ENCODE peak calls at places on chromosomes 2 and 18, in four cellular contexts. Q is K562, B is GM12878, K is H1. S is an unnamed sample.

GRCh38 chr18:7168408-7168807 is 50.8 kb upstream of the LAMA1 start:
- DNase-seq in B (no peak), Q (no peak), K (no peak), S (no peak)

GRCh38 chr2:192146069-192147006 is 48.4 kb downstream of the TMEFF2 start:
- DNase-seq in K (no peak), B (no peak), Q (no peak), S (no peak)

GRCh38 chr2:149860276-149860921 is 272.8 kb upstream of the MMADHC start:
- DNase-seq in B (no peak), Q (no peak), K (no peak), S (peak)

GRCh38 chr2:47269316-47270232 is 114.5 kb upstream of the STPG4 start:
- DNase-seq in B (no peak), Q (peak), K (no peak), S (peak)

GRCh38 chr2:169983506-169983905 is 156.3 kb downstream of the UBR3 start:
- DNase-seq in B (no peak), K (no peak), Q (no peak), S (no peak)

GRCh38 chr2:26745609-26746327 is 18.3 kb upstream of the SLC35F6 start:
- DNase-seq in Q (peak), B (no peak), K (no peak), S (peak)

GRCh38 chr2:160429248-160430000 is 64.2 kb downstream of the RBMS1 start:
- DNase-seq in K (no peak), Q (peak), B (no peak), S (peak)

GRCh38 chr2:33278245-33278943 is 198.1 kb upstream of the RASGRP3 start:
- DNase-seq in Q (no peak), K (no peak), B (no peak), S (no peak)

GRCh38 chr2:218332288-218332687 is 24.4 kb upstream of the CATIP start:
- DNase-seq in K (no peak), Q (no peak), B (no peak), S (no peak)

GRCh38 chr2:8135051-8135675 is 546.7 kb upstream of the ID2 start:
- DNase-seq in K (no peak), Q (no peak), B (no peak), S (no peak)

GRCh38 chr2:127826047-127826446 is 15.1 kb upstream of the WDR33 start:
- DNase-seq in Q (no peak), K (no peak), B (no peak), S (no peak)

GRCh38 chr2:85177031-85177824 is 44.0 kb downstream of the TCF7L1 start:
- DNase-seq in B (no peak), Q (no peak), K (no peak), S (no peak)

GRCh38 chr2:47023332-47023731 is 107.7 kb upstream of the MCFD2 start:
- DNase-seq in Q (no peak), K (no peak), B (no peak), S (no peak)

GRCh38 chr18:56146565-56146964 is 491.8 kb downstream of the TXNL1 start:
- DNase-seq in B (no peak), Q (no peak), K (no peak), S (no peak)

GRCh38 chr18:59885579-59886163 is 14.1 kb upstream of the PMAIP1 start:
- DNase-seq in K (no peak), B (peak), Q (no peak), S (no peak)

GRCh38 chr2:111072220-111072871 is 48.4 kb upstream of the BCL2L11 start:
- DNase-seq in Q (no peak), B (no peak), K (no peak), S (no peak)

GRCh38 chr2:181438298-181438697 is 18.9 kb upstream of the ITGA4 start:
- DNase-seq in B (no peak), K (no peak), Q (no peak), S (no peak)

GRCh38 chr2:17543848-17544645 is 3.6 kb downstream of the VSNL1 start:
- DNase-seq in B (no peak), Q (no peak), K (no peak), S (peak)

GRCh38 chr18:32910694-32911296 is 138.0 kb upstream of the KLHL14 start:
- DNase-seq in Q (no peak), B (no peak), K (no peak), S (peak)

GRCh38 chr2:207320381-207321159 is 154.8 kb upstream of the KLF7 start:
- DNase-seq in Q (no peak), B (no peak), K (no peak), S (no peak)

GRCh38 chr2:227460079-227460485 is 11.9 kb upstream of the AGFG1 start:
- DNase-seq in Q (no peak), K (no peak), B (no peak), S (no peak)

GRCh38 chr2:156784034-156784433 is 347.9 kb downstream of the GPD2 start:
- DNase-seq in Q (no peak), B (no peak), K (no peak), S (no peak)

GRCh38 chr2:43749583-43749982 is 24.3 kb upstream of the DYNC2LI1 start:
- DNase-seq in B (no peak), Q (no peak), K (no peak), S (no peak)

GRCh38 chr18:13641551-13642439 is 84.6 kb downstream of the FAM210A start:
- DNase-seq in K (no peak), B (no peak), Q (no peak), S (no peak)

GRCh38 chr18:51151568-51152511 is 45.6 kb downstream of the MEX3C start:
- DNase-seq in B (no peak), Q (no peak), K (no peak), S (no peak)

DNA sequence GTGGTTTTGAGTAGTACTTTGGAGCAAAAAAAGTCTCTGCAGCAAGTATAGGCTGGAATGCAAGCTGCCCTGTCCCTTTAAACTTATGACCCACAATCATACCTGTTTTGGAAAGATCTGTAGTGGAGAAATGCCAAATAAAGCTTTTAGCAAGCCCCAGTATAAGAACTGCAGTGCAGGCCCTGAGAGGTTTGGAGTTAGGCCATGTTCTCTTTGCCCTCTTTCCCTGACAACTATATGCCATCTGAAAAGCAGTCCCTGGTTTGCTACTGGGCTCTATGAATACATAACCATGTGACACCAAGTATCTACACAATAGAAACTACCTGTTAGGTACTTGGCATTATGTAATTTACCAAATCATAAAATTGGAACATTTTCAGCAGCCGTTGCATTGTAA is 267.4 kb upstream of the HNMT start:
- DNase-seq in B (no peak), Q (no peak), K (no peak), S (no peak)
- TF ChIP-seq ATF3 in B (no peak), Q (no peak), K (no peak), S (no peak)

DNA sequence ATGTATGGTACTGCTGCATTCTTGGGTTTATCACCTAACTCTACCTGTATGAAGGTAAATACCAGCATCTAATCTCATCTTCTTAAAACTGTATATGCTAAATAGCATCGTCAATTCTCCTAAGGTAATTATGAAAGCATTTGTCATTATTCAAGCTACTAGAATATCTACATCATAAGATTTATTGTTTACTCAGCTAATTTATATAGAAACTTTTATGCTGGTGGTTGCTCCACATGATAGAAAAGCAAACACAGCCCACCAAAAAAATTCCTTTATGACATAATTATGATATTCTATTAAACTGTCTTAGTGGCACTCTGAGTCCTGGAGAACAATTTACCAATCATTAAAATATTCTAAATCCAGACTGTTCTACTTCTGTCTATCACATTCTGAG is 1226.1 kb upstream of the NRXN1 start:
- DNase-seq in Q (no peak), K (no peak), B (no peak), S (no peak)
- TF ChIP-seq SRF in Q (no peak), K (no peak), B (no peak), S (no peak)

GRCh38 chr2:63364866-63365265 is 223.4 kb downstream of the WDPCP start:
- DNase-seq in K (no peak), Q (no peak), B (no peak), S (peak)
- TF ChIP-seq BRCA1 in K (no peak), Q (no peak), B (no peak), S (no peak)

GRCh38 chr2:72057308-72057707 is 90.4 kb downstream of the CYP26B1 start:
- DNase-seq in K (no peak), Q (no peak), B (no peak), S (no peak)
- TF ChIP-seq ATF3 in K (no peak), Q (no peak), B (no peak), S (no peak)

GRCh38 chr2:119009110-119009509 is 67.1 kb downstream of the MARCO start:
- DNase-seq in B (no peak), K (no peak), Q (no peak), S (no peak)

GRCh38 chr2:119010336-119010735 is 68.3 kb downstream of the MARCO start:
- DNase-seq in B (no peak), K (no peak), Q (no peak), S (no peak)

GRCh38 chr2:119012345-119013301 is 70.6 kb downstream of the MARCO start:
- DNase-seq in Q (no peak), K (no peak), B (no peak), S (no peak)

GRCh38 chr2:119011910-119012209 is 69.9 kb downstream of the MARCO start:
- DNase-seq in Q (no peak), K (no peak), B (no peak), S (no peak)

DNA sequence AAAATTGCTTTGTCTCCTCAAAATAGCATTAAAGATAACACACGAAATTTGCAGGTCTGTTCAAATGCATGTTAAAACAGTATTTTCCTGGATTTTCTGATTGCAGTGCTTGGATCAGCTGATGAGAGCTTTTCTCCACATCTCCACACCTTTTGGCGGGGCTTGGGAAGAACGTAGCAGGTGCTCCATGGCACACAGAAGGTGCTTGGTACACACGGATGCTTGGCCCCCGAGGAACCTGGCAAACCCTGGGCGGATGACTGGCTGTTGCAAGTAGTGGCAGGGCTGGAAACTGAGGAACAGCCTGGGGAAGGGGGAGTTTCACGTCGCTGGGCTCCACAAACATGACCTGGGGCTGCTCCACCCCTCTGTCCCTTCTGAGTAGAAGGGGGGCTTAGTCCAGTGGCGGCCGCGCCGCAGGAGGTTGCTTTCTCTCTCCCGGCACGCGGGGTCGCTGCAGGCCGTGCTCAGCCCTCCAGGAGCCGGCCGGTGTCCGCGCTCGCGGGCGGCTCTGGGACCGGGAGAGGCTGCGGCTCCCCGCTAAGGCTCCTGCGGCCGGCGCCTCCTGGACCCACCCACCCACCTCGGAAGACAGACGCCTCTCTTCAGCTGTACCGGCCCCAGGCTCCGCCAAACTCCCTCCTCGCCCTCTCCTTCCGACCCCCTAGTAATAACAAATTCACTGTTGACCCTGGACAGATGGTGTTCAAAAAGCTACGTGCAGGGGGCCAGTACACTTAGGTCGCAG is 69.3 kb downstream of the MARCO start:
- DNase-seq in B (no peak), K (peak), Q (peak), S (peak)
- TF ChIP-seq SRF in B (no peak), K (no peak), Q (no peak), S (no peak)

DNA sequence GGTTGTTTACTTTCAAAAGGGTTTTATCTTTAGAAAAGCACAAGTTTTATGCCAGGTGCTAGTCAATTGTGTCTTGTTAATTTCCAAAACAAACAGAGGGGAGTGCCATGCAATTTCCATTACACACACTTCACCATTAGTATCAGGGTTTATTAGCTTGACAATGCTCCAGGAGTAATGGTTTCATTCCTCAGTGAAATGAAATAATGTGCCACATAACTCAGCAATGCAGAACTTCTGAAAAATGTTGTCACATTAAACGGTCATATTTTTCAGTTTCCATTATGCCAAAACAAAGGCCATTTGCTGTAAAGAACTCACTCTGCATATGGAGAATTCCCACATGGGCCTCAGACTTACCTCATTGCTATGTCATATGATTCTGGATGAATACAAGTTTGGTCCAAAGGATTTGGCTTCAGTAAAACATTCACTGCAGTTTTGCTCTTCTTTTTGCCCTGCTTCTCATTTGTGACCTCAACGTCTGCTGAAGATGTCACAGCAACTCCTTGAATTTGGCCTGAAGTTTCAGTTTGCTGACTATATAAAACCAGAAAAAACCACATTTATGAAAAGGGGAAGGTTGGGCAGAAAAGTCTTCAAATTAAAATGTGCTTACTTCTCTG is 198.2 kb downstream of the SRBD1 start:
- DNase-seq in B (no peak), K (peak), Q (no peak), S (no peak)
- TF ChIP-seq BRCA1 in B (no peak), K (no peak), Q (no peak), S (no peak)

GRCh38 chr2:49251766-49252165 is 97.5 kb upstream of the FSHR start:
- DNase-seq in B (no peak), Q (no peak), K (no peak), S (no peak)

GRCh38 chr2:49254401-49254800 is 100.1 kb upstream of the FSHR start:
- DNase-seq in K (no peak), Q (no peak), B (no peak), S (no peak)

GRCh38 chr2:49251251-49251650 is 96.9 kb upstream of the FSHR start:
- DNase-seq in K (no peak), Q (no peak), B (no peak), S (no peak)

DNA sequence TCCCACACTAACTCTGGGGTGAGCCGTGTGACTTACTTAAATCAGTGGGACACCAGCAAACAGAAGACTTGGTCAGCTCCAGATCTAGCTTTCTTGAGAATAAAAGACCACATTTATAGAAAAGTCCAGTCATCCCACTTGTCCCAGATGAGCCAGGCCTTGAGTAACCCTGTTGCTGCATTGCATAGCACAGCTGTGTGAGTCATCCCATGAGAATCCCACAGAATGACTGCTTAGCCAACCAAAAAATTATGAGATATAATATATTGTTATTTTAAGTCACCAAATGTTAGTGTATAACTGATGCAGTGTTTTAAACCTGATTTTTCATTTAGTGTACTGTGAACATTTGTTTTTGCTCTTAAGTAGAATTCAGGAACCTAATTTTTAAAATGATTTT is 94.2 kb upstream of the FSHR start:
- DNase-seq in B (no peak), K (no peak), Q (no peak), S (peak)
- TF ChIP-seq ATF3 in B (no peak), K (no peak), Q (no peak), S (no peak)

GRCh38 chr2:23375448-23375847 is 9.5 kb upstream of the KLHL29 start:
- DNase-seq in K (no peak), Q (peak), B (no peak), S (no peak)
- TF ChIP-seq SRF in K (no peak), Q (no peak), B (no peak), S (no peak)

GRCh38 chr2:134371041-134371440 is 117.2 kb downstream of the MGAT5 start:
- DNase-seq in B (no peak), K (no peak), Q (no peak), S (no peak)
- TF ChIP-seq BRCA1 in B (no peak), K (no peak), Q (no peak), S (no peak)

S was measured in HepG2.